ENCODE peak calls at places on chromosomes 13 and 19, in ten cellular contexts. U is NCI-H446, D is EH, K is lung, M is islet precursor cell, B is globus pallidus, I is M059J, G is tibial nerve, R is psoas muscle, N is NCI-H187. V is an unnamed sample.

GRCh38 chr13:112616586-112617381 is 28.8 kb upstream of the TUBGCP3 start:
- DNase-seq in I (peak; percentile 41), U (no peak), N (no peak), M (peak; percentile 82), D (peak; percentile 60), K (no peak), R (no peak), G (no peak), B (peak; percentile 20), V (peak; percentile 45)

GRCh38 chr19:38660724-38661123 is 13.3 kb downstream of the ACTN4 start:
- DNase-seq in U (no peak), D (no peak), B (no peak), N (no peak), M (no peak), G (no peak), I (no peak), R (no peak), K (no peak), V (no peak)

GRCh38 chr19:11380653-11381534 is 3.2 kb downstream of the EPOR start:
- DNase-seq in B (peak; percentile 95), R (peak; percentile 97), I (peak; percentile 99), D (peak; percentile 98), N (peak; percentile 94), M (peak; percentile 99), G (peak; percentile 92), K (peak; percentile 96), U (peak; percentile 94), V (peak; percentile 99)

GRCh38 chr19:14354445-14354844 is 26.8 kb upstream of the ADGRE5 start:
- DNase-seq in G (no peak), R (no peak), K (no peak), D (no peak), U (no peak), M (no peak), B (no peak), I (no peak), N (no peak), V (no peak)

GRCh38 chr13:27375686-27376326 is 48.6 kb upstream of the GTF3A start:
- DNase-seq in U (peak; percentile 14), I (peak; percentile 50), B (peak; percentile 30), G (no peak), D (peak; percentile 76), R (peak; percentile 62), K (peak; percentile 63), M (peak; percentile 78), N (no peak), V (peak; percentile 43)

GRCh38 chr19:55451522-55452380 is 8.7 kb upstream of the SHISA7 start:
- DNase-seq in G (no peak), U (no peak), B (peak; percentile 37), K (no peak), R (no peak), M (peak; percentile 51), I (no peak), N (no peak), D (no peak), V (no peak)

GRCh38 chr19:49167857-49168409 is 10.3 kb downstream of the TRPM4 start:
- DNase-seq in G (no peak), N (no peak), B (no peak), U (no peak), I (no peak), R (no peak), D (no peak), M (no peak), K (no peak), V (no peak)

GRCh38 chr13:41675306-41675705 is 218.0 kb downstream of the RGCC start:
- DNase-seq in M (no peak), K (no peak), N (no peak), I (no peak), B (no peak), R (no peak), D (peak; percentile 58), U (no peak), G (no peak), V (no peak)

GRCh38 chr13:75537401-75538365 is at the start of gene COMMD6:
- DNase-seq in D (peak; percentile 95), B (peak; percentile 82), M (peak; percentile 96), R (peak; percentile 88), I (peak; percentile 84), G (peak; percentile 33), K (peak; percentile 74), N (peak; percentile 89), U (peak; percentile 46), V (peak; percentile 75)

GRCh38 chr19:42216653-42217521 is 590 bp downstream of the DEDD2 start:
- DNase-seq in K (no peak), N (no peak), G (no peak), R (peak; percentile 78), M (peak; percentile 79), B (peak; percentile 14), D (peak; percentile 41), I (peak; percentile 38), U (no peak), V (peak; percentile 32)

GRCh38 chr13:41565221-41565620 is 107.9 kb downstream of the RGCC start:
- DNase-seq in K (no peak), M (no peak), U (no peak), N (no peak), R (no peak), G (no peak), D (peak; percentile 64), I (peak; percentile 89), B (peak; percentile 78), V (peak; percentile 40)

GRCh38 chr19:5080030-5080644 is 111.2 kb downstream of the KDM4B start:
- DNase-seq in N (no peak), U (peak; percentile 61), R (peak; percentile 51), G (no peak), D (no peak), K (no peak), I (no peak), M (no peak), B (peak; percentile 39), V (no peak)

GRCh38 chr19:54606891-54607781 is 13.7 kb downstream of the LILRA1 start:
- DNase-seq in U (no peak), M (no peak), I (no peak), G (no peak), B (no peak), R (no peak), D (no peak), K (no peak), N (no peak), V (no peak)

GRCh38 chr13:76882431-76882830 is 3.8 kb downstream of the KCTD12 start:
- DNase-seq in R (no peak), I (peak; percentile 18), B (peak; percentile 38), D (peak; percentile 37), U (no peak), N (no peak), K (no peak), G (no peak), M (no peak), V (no peak)

V was measured in HTR-8/SVneo.